ENCODE peak calls at places on chromosomes 7 and 10, in seven cellular contexts. N is psoas muscle, X is choroid plexus epithelial cell, Q is GM12864, Y is lower leg skin, P is uterus, U is A549. R is an unnamed sample.

GRCh38 chr10:24866615-24867583 is 85.5 kb downstream of the PRTFDC1 start:
- DNase-seq in N (no peak), Q (no peak), U (peak), P (peak), X (peak), Y (no peak), R (no peak)

GRCh38 chr10:46329690-46330016 is 42.9 kb downstream of the ANTXRL start:
- DNase-seq in X (peak), P (no peak), N (no peak), U (no peak), Y (peak), Q (no peak), R (no peak)

GRCh38 chr7:35549781-35550180 is 145.2 kb downstream of the HERPUD2 start:
- DNase-seq in X (no peak), P (no peak), N (no peak), U (no peak), Q (no peak), Y (no peak), R (no peak)

GRCh38 chr10:110226555-110226925 is 19.1 kb downstream of the MXI1 start:
- DNase-seq in X (peak), P (peak), N (peak), U (peak), Y (peak), Q (no peak), R (peak)

GRCh38 chr7:143229054-143229790 is 7.4 kb downstream of the TAS2R40 start:
- DNase-seq in Y (no peak), U (no peak), X (no peak), N (no peak), Q (no peak), P (no peak), R (no peak)

GRCh38 chr10:122682522-122682921 is 17.1 kb downstream of the C10orf120 start:
- DNase-seq in P (no peak), Y (no peak), N (no peak), Q (no peak), U (no peak), X (no peak), R (no peak)

GRCh38 chr7:111690364-111691111 is 128.2 kb upstream of the IMMP2L start:
- DNase-seq in X (no peak), Y (no peak), Q (no peak), N (no peak), P (no peak), U (no peak), R (no peak)

GRCh38 chr7:100706672-100707311 is 871 bp downstream of the POP7 start:
- DNase-seq in U (no peak), P (peak), N (peak), X (no peak), Q (no peak), Y (no peak), R (no peak)

GRCh38 chr10:1149793-1150637 is 93.8 kb downstream of the WDR37 start:
- DNase-seq in Y (peak), P (no peak), Q (no peak), U (no peak), X (peak), N (no peak), R (no peak)

GRCh38 chr10:132172091-132173066 is 14.4 kb upstream of the DPYSL4 start:
- DNase-seq in N (peak), Q (no peak), X (no peak), Y (no peak), U (no peak), P (no peak), R (no peak)

GRCh38 chr7:30887464-30887872 is 24.2 kb upstream of the AQP1 start:
- DNase-seq in U (no peak), X (no peak), Y (no peak), Q (no peak), P (no peak), N (no peak), R (no peak)

GRCh38 chr7:40694041-40694809 is 559.4 kb downstream of the SUGCT start:
- DNase-seq in U (no peak), Q (no peak), P (no peak), N (no peak), Y (no peak), X (no peak), R (no peak)

GRCh38 chr10:124993728-124994451 is 52.0 kb downstream of the ZRANB1 start:
- DNase-seq in N (no peak), Y (peak), Q (no peak), X (no peak), U (no peak), P (no peak), R (no peak)

GRCh38 chr7:96778263-96778662 is 68.6 kb upstream of the SEM1 start:
- DNase-seq in U (no peak), N (no peak), Q (no peak), P (no peak), X (no peak), Y (no peak), R (peak)

GRCh38 chr10:19654576-19654975 is 161.7 kb upstream of the PLXDC2 start:
- DNase-seq in P (no peak), Y (no peak), N (no peak), Q (no peak), X (peak), U (no peak), R (peak)

GRCh38 chr10:127906548-127907377 is at the start of gene PTPRE:
- DNase-seq in Q (no peak), P (no peak), U (peak), N (peak), Y (peak), X (peak), R (peak)

GRCh38 chr7:136726460-136726859 is 142.0 kb upstream of the CHRM2 start:
- DNase-seq in P (no peak), X (no peak), N (no peak), U (no peak), Y (no peak), Q (no peak), R (no peak)

GRCh38 chr10:44242826-44243225 is 142.1 kb downstream of the CXCL12 start:
- DNase-seq in N (no peak), P (no peak), Q (no peak), Y (no peak), X (no peak), U (no peak), R (no peak)
- TF ChIP-seq CTCF in N (no peak), P (no peak), Q (no peak), Y (no peak), X (no peak), U (no peak), R (no peak)

DNA sequence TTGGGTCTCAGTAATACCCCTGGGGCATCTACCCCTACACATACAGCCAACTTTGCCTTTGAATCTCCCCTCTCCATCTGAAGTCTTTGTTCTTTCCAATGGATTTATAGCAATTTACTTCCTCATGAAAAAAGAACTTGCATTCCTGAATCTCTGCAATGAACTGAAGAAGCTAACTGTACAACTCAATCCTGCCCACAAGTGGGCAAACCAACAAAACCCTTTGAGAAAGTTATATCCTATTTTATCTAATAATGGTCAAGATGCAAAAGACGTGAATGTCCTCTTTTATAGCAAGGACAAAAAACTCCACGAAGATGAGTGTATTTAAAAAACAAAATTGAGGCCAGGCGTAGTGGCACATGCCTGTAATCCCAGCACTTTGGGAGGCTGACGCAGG is 991.3 kb downstream of the LRMDA start:
- DNase-seq in P (no peak), Y (no peak), N (no peak), U (no peak), Q (no peak), X (no peak), R (no peak)
- TF ChIP-seq CTCF in P (no peak), Y (no peak), N (no peak), U (no peak), Q (no peak), X (no peak), R (no peak)

DNA sequence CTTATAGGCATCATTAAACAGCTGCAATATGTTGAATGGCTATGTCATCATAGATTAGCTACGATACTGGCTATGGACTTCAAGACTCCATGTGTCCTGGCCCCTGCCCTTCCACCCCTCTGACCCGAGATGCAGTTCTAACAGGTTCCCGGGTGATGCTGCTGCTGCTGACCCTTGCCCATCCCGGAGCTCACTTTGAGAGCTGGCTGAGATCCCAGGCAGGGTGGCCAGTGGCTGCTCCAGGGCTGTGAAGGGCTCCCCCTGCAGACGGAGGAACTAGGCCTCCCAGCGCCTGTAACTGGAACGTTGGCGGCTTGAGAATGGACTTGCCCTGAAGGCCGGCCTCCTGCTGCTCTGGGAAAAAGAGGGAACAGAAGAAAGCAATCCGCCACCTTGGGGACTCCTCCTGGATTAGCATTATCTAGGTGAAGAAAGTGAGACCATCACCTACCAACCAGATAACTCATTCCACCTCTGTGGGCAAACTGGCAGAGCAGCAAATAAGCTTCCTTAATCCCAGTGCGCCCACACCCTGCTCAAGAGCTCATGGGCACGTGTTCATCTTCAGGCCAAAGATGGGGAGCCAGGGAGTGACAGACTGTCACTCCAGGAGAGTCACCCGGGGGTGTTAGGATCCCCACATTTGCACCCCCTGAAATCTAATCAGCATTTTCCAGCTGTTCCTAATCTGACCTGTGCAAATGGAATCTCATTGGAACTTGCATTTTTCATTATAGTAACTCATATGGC is 56.8 kb downstream of the PARP12 start:
- DNase-seq in Q (no peak), P (no peak), N (no peak), X (peak), U (peak), Y (no peak), R (no peak)
- TF ChIP-seq CTCF in Q (no peak), P (no peak), N (peak), X (peak), U (peak), Y (no peak), R (no peak)

DNA sequence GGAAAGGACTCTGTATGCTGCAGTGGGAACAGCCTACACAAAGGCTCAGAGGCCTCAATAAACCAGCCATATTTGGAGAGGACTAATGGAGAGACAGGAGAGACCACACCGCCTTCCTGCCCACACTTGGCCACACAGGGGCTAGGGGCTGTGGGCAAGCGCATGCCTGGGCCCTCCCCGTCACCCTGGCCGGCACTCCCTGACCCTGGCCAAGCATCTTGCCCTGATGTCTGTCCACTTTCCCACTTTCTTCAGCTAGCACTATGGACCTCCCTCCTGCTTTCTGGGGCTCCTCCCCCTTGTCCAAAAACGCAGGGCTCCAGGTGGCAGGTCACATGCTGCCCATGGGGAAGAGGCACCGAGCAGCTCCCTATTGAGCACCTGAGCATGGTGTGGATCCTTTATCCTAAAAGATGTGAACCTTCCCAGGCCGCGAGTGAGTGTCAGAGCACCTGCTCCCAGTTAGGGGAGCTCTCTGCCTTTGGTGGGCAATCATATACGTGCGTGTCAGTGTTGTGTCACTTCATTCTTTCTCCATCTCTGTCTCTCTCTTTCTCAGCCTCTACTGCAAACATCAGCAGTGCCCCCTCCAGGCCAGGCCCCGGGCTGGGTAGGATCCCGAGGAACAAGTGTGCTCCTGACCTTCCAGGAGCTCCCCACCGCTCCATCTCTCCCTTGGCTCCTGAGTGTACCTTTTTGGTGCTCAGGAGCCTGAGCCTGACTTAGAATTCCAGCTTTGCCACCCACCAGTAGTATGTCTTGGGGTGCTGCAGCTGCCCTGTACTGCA is 74.0 kb downstream of the ZMIZ1 start:
- DNase-seq in Y (no peak), N (peak), U (no peak), P (no peak), X (no peak), Q (no peak), R (no peak)
- TF ChIP-seq CTCF in Y (no peak), N (no peak), U (peak), P (no peak), X (peak), Q (peak), R (no peak)

GRCh38 chr7:113917840-113918239 is 969 bp downstream of the PPP1R3A start:
- DNase-seq in N (no peak), X (no peak), P (no peak), Q (no peak), U (no peak), Y (no peak), R (no peak)
- TF ChIP-seq CTCF in N (no peak), X (no peak), P (no peak), Q (no peak), U (no peak), Y (no peak), R (no peak)

GRCh38 chr10:89665302-89665701 is 20.3 kb upstream of the PANK1 start:
- DNase-seq in Q (no peak), N (no peak), Y (no peak), X (no peak), U (no peak), P (no peak), R (peak)
- TF ChIP-seq CTCF in Q (peak), N (no peak), Y (no peak), X (peak), U (no peak), P (no peak), R (no peak)

R was measured in MCF 10A.